ENCODE peak calls at places on chromosomes 6 and 20, in seven cellular contexts. Q, G, Y, O, S, T and H are unnamed samples.

GRCh38 chr6:148464319-148465010 is 121.8 kb downstream of the SASH1 start:
- DNase-seq in Y (peak), O (peak), T (no peak), S (peak), Q (peak), G (peak), H (no peak)

GRCh38 chr6:16737389-16737788 is 23.9 kb downstream of the ATXN1 start:
- DNase-seq in O (no peak), Q (no peak), Y (no peak), S (no peak), G (no peak), T (no peak), H (no peak)

GRCh38 chr6:6588064-6588923 is at the start of gene LY86:
- DNase-seq in T (no peak), Y (peak), Q (no peak), S (no peak), G (no peak), O (peak), H (no peak)

GRCh38 chr20:22607695-22608094 is 23.3 kb upstream of the FOXA2 start:
- DNase-seq in Q (no peak), T (no peak), O (no peak), Y (no peak), G (no peak), S (no peak), H (no peak)

GRCh38 chr6:11911535-11911934 is 100.6 kb upstream of the HIVEP1 start:
- DNase-seq in Y (no peak), O (no peak), Q (no peak), G (no peak), T (no peak), S (no peak), H (no peak)

GRCh38 chr6:11058406-11058805 is 14.3 kb upstream of the ELOVL2 start:
- DNase-seq in S (no peak), T (no peak), O (no peak), Q (no peak), G (no peak), Y (no peak), H (no peak)

GRCh38 chr6:75368151-75368779 is 83.7 kb upstream of the TMEM30A start:
- DNase-seq in O (peak), T (no peak), G (no peak), Y (peak), Q (no peak), S (peak), H (no peak)

GRCh38 chr20:62961310-62961783 is 8.8 kb downstream of the SLC17A9 start:
- DNase-seq in Y (no peak), Q (no peak), G (no peak), T (no peak), O (no peak), S (no peak), H (no peak)

GRCh38 chr6:30091577-30092381 is 16.2 kb upstream of the RNF39 start:
- DNase-seq in Q (peak), Y (no peak), O (no peak), T (no peak), S (no peak), G (no peak), H (no peak)

GRCh38 chr6:21227486-21227885 is 366.1 kb upstream of the SOX4 start:
- DNase-seq in O (no peak), S (no peak), T (no peak), Q (peak), G (no peak), Y (no peak), H (no peak)

GRCh38 chr6:19668710-19669109 is 168.5 kb upstream of the ID4 start:
- DNase-seq in Q (no peak), T (no peak), G (no peak), O (no peak), Y (no peak), S (no peak), H (no peak)

GRCh38 chr6:13281630-13282156 is 46.6 kb downstream of the TBC1D7 start:
- DNase-seq in T (no peak), O (no peak), Y (no peak), S (no peak), G (no peak), Q (no peak), H (no peak)

GRCh38 chr20:62822788-62823651 is 6.2 kb downstream of the COL9A3 start:
- DNase-seq in S (no peak), G (no peak), Y (no peak), T (no peak), Q (no peak), O (peak), H (no peak)

GRCh38 chr20:10427060-10427692 is 6.8 kb downstream of the MKKS start:
- DNase-seq in O (peak), Y (peak), Q (no peak), S (no peak), T (no peak), G (peak), H (no peak)

GRCh38 chr6:36039113-36039512 is 11.5 kb downstream of the MAPK14 start:
- DNase-seq in Y (no peak), Q (no peak), S (no peak), G (no peak), T (no peak), O (no peak), H (no peak)